ENCODE peak calls at places on chromosomes 13 and 19, in eight cellular contexts. One of them, this sample, is unnamed.

GRCh38 chr19:3606690-3607289 is at the start of gene TBXA2R:
- DNase-seq in cardiac fibroblast: peak
- DNase-seq in effector memory CD4-positive, alpha-beta T cell: no peak
- DNase-seq in GM23248: peak
- DNase-seq in CD4-positive, CD25-positive, alpha-beta regulatory T cell: peak
- DNase-seq in lower leg skin: peak
- DNase-seq in right cardiac atrium: peak
- DNase-seq in OCI-LY7: peak
- DNase-seq in this sample: no peak

GRCh38 chr19:5953034-5953589 is 24.8 kb downstream of the RANBP3 start:
- DNase-seq in lower leg skin: no peak
- DNase-seq in right cardiac atrium: no peak
- DNase-seq in effector memory CD4-positive, alpha-beta T cell: no peak
- DNase-seq in OCI-LY7: no peak
- DNase-seq in GM23248: peak
- DNase-seq in CD4-positive, CD25-positive, alpha-beta regulatory T cell: no peak
- DNase-seq in cardiac fibroblast: no peak
- DNase-seq in this sample: no peak

GRCh38 chr19:18379803-18380747 is 5.9 kb upstream of the GDF15 start:
- DNase-seq in lower leg skin: peak
- DNase-seq in OCI-LY7: no peak
- DNase-seq in effector memory CD4-positive, alpha-beta T cell: no peak
- DNase-seq in cardiac fibroblast: peak
- DNase-seq in GM23248: peak
- DNase-seq in CD4-positive, CD25-positive, alpha-beta regulatory T cell: no peak
- DNase-seq in right cardiac atrium: peak
- DNase-seq in this sample: no peak

GRCh38 chr13:38386421-38386820 is 36.8 kb downstream of the UFM1 start:
- DNase-seq in right cardiac atrium: no peak
- DNase-seq in lower leg skin: no peak
- DNase-seq in CD4-positive, CD25-positive, alpha-beta regulatory T cell: no peak
- DNase-seq in GM23248: peak
- DNase-seq in cardiac fibroblast: peak
- DNase-seq in effector memory CD4-positive, alpha-beta T cell: no peak
- DNase-seq in OCI-LY7: no peak
- DNase-seq in this sample: no peak

GRCh38 chr19:411723-412355 is 2.9 kb upstream of the C2CD4C start:
- DNase-seq in GM23248: no peak
- DNase-seq in OCI-LY7: no peak
- DNase-seq in lower leg skin: no peak
- DNase-seq in CD4-positive, CD25-positive, alpha-beta regulatory T cell: no peak
- DNase-seq in right cardiac atrium: no peak
- DNase-seq in effector memory CD4-positive, alpha-beta T cell: no peak
- DNase-seq in cardiac fibroblast: no peak
- DNase-seq in this sample: no peak

GRCh38 chr13:79631260-79631659 is 150.3 kb downstream of the NDFIP2 start:
- DNase-seq in right cardiac atrium: no peak
- DNase-seq in CD4-positive, CD25-positive, alpha-beta regulatory T cell: no peak
- DNase-seq in effector memory CD4-positive, alpha-beta T cell: no peak
- DNase-seq in GM23248: peak
- DNase-seq in cardiac fibroblast: peak
- DNase-seq in lower leg skin: no peak
- DNase-seq in OCI-LY7: no peak
- DNase-seq in this sample: no peak

GRCh38 chr13:95115525-95115924 is 185.7 kb downstream of the ABCC4 start:
- DNase-seq in right cardiac atrium: no peak
- DNase-seq in CD4-positive, CD25-positive, alpha-beta regulatory T cell: no peak
- DNase-seq in cardiac fibroblast: no peak
- DNase-seq in lower leg skin: no peak
- DNase-seq in effector memory CD4-positive, alpha-beta T cell: no peak
- DNase-seq in GM23248: no peak
- DNase-seq in OCI-LY7: no peak
- DNase-seq in this sample: no peak

GRCh38 chr13:99185606-99186005 is 15.0 kb upstream of the UBAC2 start:
- DNase-seq in right cardiac atrium: no peak
- DNase-seq in effector memory CD4-positive, alpha-beta T cell: no peak
- DNase-seq in lower leg skin: no peak
- DNase-seq in OCI-LY7: no peak
- DNase-seq in GM23248: no peak
- DNase-seq in CD4-positive, CD25-positive, alpha-beta regulatory T cell: no peak
- DNase-seq in cardiac fibroblast: no peak
- DNase-seq in this sample: no peak

GRCh38 chr13:24512208-24513068 is at the start of gene PARP4:
- DNase-seq in OCI-LY7: peak
- DNase-seq in lower leg skin: peak
- DNase-seq in GM23248: peak
- DNase-seq in CD4-positive, CD25-positive, alpha-beta regulatory T cell: peak
- DNase-seq in right cardiac atrium: peak
- DNase-seq in effector memory CD4-positive, alpha-beta T cell: peak
- DNase-seq in cardiac fibroblast: peak
- DNase-seq in this sample: peak

GRCh38 chr19:52689804-52690394 is 44.9 kb downstream of the ZNF611 start:
- DNase-seq in right cardiac atrium: peak
- DNase-seq in cardiac fibroblast: no peak
- DNase-seq in effector memory CD4-positive, alpha-beta T cell: no peak
- DNase-seq in lower leg skin: peak
- DNase-seq in CD4-positive, CD25-positive, alpha-beta regulatory T cell: peak
- DNase-seq in GM23248: peak
- DNase-seq in OCI-LY7: no peak
- DNase-seq in this sample: no peak

GRCh38 chr19:48966541-48967345 is 1.6 kb downstream of the FTL start:
- DNase-seq in CD4-positive, CD25-positive, alpha-beta regulatory T cell: no peak
- DNase-seq in OCI-LY7: no peak
- DNase-seq in effector memory CD4-positive, alpha-beta T cell: no peak
- DNase-seq in right cardiac atrium: peak
- DNase-seq in cardiac fibroblast: peak
- DNase-seq in lower leg skin: no peak
- DNase-seq in GM23248: peak
- DNase-seq in this sample: no peak

GRCh38 chr19:452829-453228 is 8.0 kb downstream of the SHC2 start:
- DNase-seq in CD4-positive, CD25-positive, alpha-beta regulatory T cell: no peak
- DNase-seq in cardiac fibroblast: no peak
- DNase-seq in OCI-LY7: no peak
- DNase-seq in right cardiac atrium: peak
- DNase-seq in effector memory CD4-positive, alpha-beta T cell: no peak
- DNase-seq in GM23248: no peak
- DNase-seq in lower leg skin: no peak
- DNase-seq in this sample: no peak

GRCh38 chr19:19591133-19591825 is 27.2 kb downstream of the PBX4 start:
- DNase-seq in lower leg skin: no peak
- DNase-seq in effector memory CD4-positive, alpha-beta T cell: peak
- DNase-seq in right cardiac atrium: no peak
- DNase-seq in GM23248: peak
- DNase-seq in cardiac fibroblast: peak
- DNase-seq in OCI-LY7: no peak
- DNase-seq in CD4-positive, CD25-positive, alpha-beta regulatory T cell: peak
- DNase-seq in this sample: no peak

GRCh38 chr19:47272448-47273312 is 2.0 kb upstream of the INAFM1 start:
- DNase-seq in cardiac fibroblast: no peak
- DNase-seq in lower leg skin: peak
- DNase-seq in GM23248: peak
- DNase-seq in OCI-LY7: no peak
- DNase-seq in effector memory CD4-positive, alpha-beta T cell: no peak
- DNase-seq in CD4-positive, CD25-positive, alpha-beta regulatory T cell: peak
- DNase-seq in right cardiac atrium: peak
- DNase-seq in this sample: no peak

DNA sequence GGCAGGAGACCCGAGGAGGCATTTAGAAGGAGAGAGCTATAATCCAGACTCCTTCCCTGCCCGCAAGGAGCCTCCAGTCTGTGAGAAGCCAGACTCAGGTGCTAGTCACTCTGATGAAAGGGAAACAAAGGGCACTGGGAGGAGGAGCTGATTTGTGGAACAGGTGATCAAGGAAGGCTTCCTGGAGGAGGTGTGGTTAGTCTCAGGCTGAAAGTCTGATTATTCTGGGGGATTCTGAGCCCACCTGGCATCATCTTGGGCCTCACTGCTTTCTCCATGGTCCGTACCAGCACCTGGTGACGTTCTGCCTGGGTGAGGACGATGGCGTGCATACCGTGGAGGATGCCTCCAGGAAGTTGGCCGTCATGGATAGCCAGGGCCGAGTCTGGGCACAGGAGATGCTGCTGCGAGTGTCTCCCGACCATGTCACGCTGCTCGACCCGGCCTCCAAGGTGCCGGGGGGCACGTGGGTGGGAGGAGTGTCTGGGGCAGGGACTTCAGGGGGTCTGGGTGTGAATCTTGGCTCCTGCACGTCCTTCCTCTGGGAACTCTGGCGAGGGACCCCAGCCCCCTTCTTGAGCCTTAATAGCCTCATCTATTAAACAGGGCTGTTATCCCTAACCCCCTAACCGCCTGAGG is 3.9 kb downstream of the EPS8L1 start:
- DNase-seq in GM23248: no peak
- DNase-seq in cardiac fibroblast: no peak
- DNase-seq in right cardiac atrium: peak
- DNase-seq in CD4-positive, CD25-positive, alpha-beta regulatory T cell: no peak
- DNase-seq in OCI-LY7: no peak
- DNase-seq in lower leg skin: no peak
- DNase-seq in effector memory CD4-positive, alpha-beta T cell: no peak
- DNase-seq in this sample: no peak
- H3K4me3 ChIP-seq in GM23248: no peak
- H3K4me3 ChIP-seq in cardiac fibroblast: no peak
- H3K4me3 ChIP-seq in right cardiac atrium: no peak
- H3K4me3 ChIP-seq in CD4-positive, CD25-positive, alpha-beta regulatory T cell: no peak
- H3K4me3 ChIP-seq in OCI-LY7: no peak
- H3K4me3 ChIP-seq in lower leg skin: no peak
- H3K4me3 ChIP-seq in effector memory CD4-positive, alpha-beta T cell: no peak
- H3K4me3 ChIP-seq in this sample: peak

GRCh38 chr13:59492030-59492636 is 671.6 kb downstream of the DIAPH3 start:
- DNase-seq in GM23248: peak
- DNase-seq in CD4-positive, CD25-positive, alpha-beta regulatory T cell: no peak
- DNase-seq in cardiac fibroblast: no peak
- DNase-seq in right cardiac atrium: no peak
- DNase-seq in effector memory CD4-positive, alpha-beta T cell: no peak
- DNase-seq in OCI-LY7: no peak
- DNase-seq in lower leg skin: no peak
- DNase-seq in this sample: no peak

GRCh38 chr13:59493436-59493965 is 670.2 kb downstream of the DIAPH3 start:
- DNase-seq in CD4-positive, CD25-positive, alpha-beta regulatory T cell: no peak
- DNase-seq in right cardiac atrium: no peak
- DNase-seq in effector memory CD4-positive, alpha-beta T cell: no peak
- DNase-seq in lower leg skin: no peak
- DNase-seq in cardiac fibroblast: no peak
- DNase-seq in GM23248: no peak
- DNase-seq in OCI-LY7: no peak
- DNase-seq in this sample: no peak

GRCh38 chr13:59494560-59494970 is 669.2 kb downstream of the DIAPH3 start:
- DNase-seq in right cardiac atrium: no peak
- DNase-seq in CD4-positive, CD25-positive, alpha-beta regulatory T cell: no peak
- DNase-seq in cardiac fibroblast: peak
- DNase-seq in OCI-LY7: no peak
- DNase-seq in effector memory CD4-positive, alpha-beta T cell: no peak
- DNase-seq in GM23248: peak
- DNase-seq in lower leg skin: no peak
- DNase-seq in this sample: no peak

GRCh38 chr13:59490651-59491050 is 673.1 kb downstream of the DIAPH3 start:
- DNase-seq in lower leg skin: no peak
- DNase-seq in right cardiac atrium: no peak
- DNase-seq in effector memory CD4-positive, alpha-beta T cell: no peak
- DNase-seq in cardiac fibroblast: no peak
- DNase-seq in GM23248: no peak
- DNase-seq in CD4-positive, CD25-positive, alpha-beta regulatory T cell: no peak
- DNase-seq in OCI-LY7: no peak
- DNase-seq in this sample: no peak

GRCh38 chr13:59494151-59494550 is 669.6 kb downstream of the DIAPH3 start:
- DNase-seq in right cardiac atrium: no peak
- DNase-seq in OCI-LY7: no peak
- DNase-seq in CD4-positive, CD25-positive, alpha-beta regulatory T cell: no peak
- DNase-seq in cardiac fibroblast: no peak
- DNase-seq in lower leg skin: no peak
- DNase-seq in GM23248: no peak
- DNase-seq in effector memory CD4-positive, alpha-beta T cell: no peak
- DNase-seq in this sample: no peak
- H3K4me3 ChIP-seq in right cardiac atrium: no peak
- H3K4me3 ChIP-seq in OCI-LY7: no peak
- H3K4me3 ChIP-seq in CD4-positive, CD25-positive, alpha-beta regulatory T cell: no peak
- H3K4me3 ChIP-seq in cardiac fibroblast: no peak
- H3K4me3 ChIP-seq in lower leg skin: no peak
- H3K4me3 ChIP-seq in GM23248: no peak
- H3K4me3 ChIP-seq in effector memory CD4-positive, alpha-beta T cell: no peak
- H3K4me3 ChIP-seq in this sample: no peak

GRCh38 chr19:45815501-45816216 is 551 bp upstream of the RSPH6A start:
- DNase-seq in GM23248: no peak
- DNase-seq in OCI-LY7: no peak
- DNase-seq in effector memory CD4-positive, alpha-beta T cell: no peak
- DNase-seq in lower leg skin: no peak
- DNase-seq in CD4-positive, CD25-positive, alpha-beta regulatory T cell: no peak
- DNase-seq in cardiac fibroblast: no peak
- DNase-seq in right cardiac atrium: peak
- DNase-seq in this sample: no peak
- H3K4me3 ChIP-seq in GM23248: no peak
- H3K4me3 ChIP-seq in OCI-LY7: no peak
- H3K4me3 ChIP-seq in effector memory CD4-positive, alpha-beta T cell: no peak
- H3K4me3 ChIP-seq in lower leg skin: no peak
- H3K4me3 ChIP-seq in CD4-positive, CD25-positive, alpha-beta regulatory T cell: no peak
- H3K4me3 ChIP-seq in cardiac fibroblast: no peak
- H3K4me3 ChIP-seq in right cardiac atrium: peak
- H3K4me3 ChIP-seq in this sample: no peak

GRCh38 chr13:50015263-50015662 is at the start of gene KCNRG:
- DNase-seq in CD4-positive, CD25-positive, alpha-beta regulatory T cell: no peak
- DNase-seq in cardiac fibroblast: peak
- DNase-seq in GM23248: peak
- DNase-seq in lower leg skin: no peak
- DNase-seq in OCI-LY7: no peak
- DNase-seq in right cardiac atrium: no peak
- DNase-seq in effector memory CD4-positive, alpha-beta T cell: no peak
- DNase-seq in this sample: no peak

GRCh38 chr13:50014404-50014803 is 840 bp upstream of the KCNRG start:
- DNase-seq in GM23248: no peak
- DNase-seq in cardiac fibroblast: no peak
- DNase-seq in right cardiac atrium: no peak
- DNase-seq in OCI-LY7: no peak
- DNase-seq in effector memory CD4-positive, alpha-beta T cell: no peak
- DNase-seq in lower leg skin: no peak
- DNase-seq in CD4-positive, CD25-positive, alpha-beta regulatory T cell: no peak
- DNase-seq in this sample: no peak

GRCh38 chr13:50015750-50016149 is 506 bp downstream of the KCNRG start:
- DNase-seq in cardiac fibroblast: no peak
- DNase-seq in effector memory CD4-positive, alpha-beta T cell: no peak
- DNase-seq in OCI-LY7: no peak
- DNase-seq in right cardiac atrium: no peak
- DNase-seq in CD4-positive, CD25-positive, alpha-beta regulatory T cell: no peak
- DNase-seq in lower leg skin: no peak
- DNase-seq in GM23248: no peak
- DNase-seq in this sample: no peak

GRCh38 chr13:50011461-50011860 is 3.8 kb upstream of the KCNRG start:
- DNase-seq in lower leg skin: no peak
- DNase-seq in CD4-positive, CD25-positive, alpha-beta regulatory T cell: no peak
- DNase-seq in OCI-LY7: no peak
- DNase-seq in cardiac fibroblast: no peak
- DNase-seq in right cardiac atrium: no peak
- DNase-seq in GM23248: no peak
- DNase-seq in effector memory CD4-positive, alpha-beta T cell: no peak
- DNase-seq in this sample: no peak

GRCh38 chr13:50012396-50013169 is 2.7 kb upstream of the KCNRG start:
- DNase-seq in effector memory CD4-positive, alpha-beta T cell: no peak
- DNase-seq in cardiac fibroblast: peak
- DNase-seq in GM23248: no peak
- DNase-seq in right cardiac atrium: no peak
- DNase-seq in CD4-positive, CD25-positive, alpha-beta regulatory T cell: no peak
- DNase-seq in lower leg skin: no peak
- DNase-seq in OCI-LY7: no peak
- DNase-seq in this sample: no peak
- H3K4me3 ChIP-seq in effector memory CD4-positive, alpha-beta T cell: no peak
- H3K4me3 ChIP-seq in cardiac fibroblast: no peak
- H3K4me3 ChIP-seq in GM23248: no peak
- H3K4me3 ChIP-seq in right cardiac atrium: no peak
- H3K4me3 ChIP-seq in CD4-positive, CD25-positive, alpha-beta regulatory T cell: no peak
- H3K4me3 ChIP-seq in lower leg skin: no peak
- H3K4me3 ChIP-seq in OCI-LY7: no peak
- H3K4me3 ChIP-seq in this sample: no peak

GRCh38 chr13:110307697-110308376 is 753 bp downstream of the COL4A2 start:
- DNase-seq in right cardiac atrium: peak
- DNase-seq in CD4-positive, CD25-positive, alpha-beta regulatory T cell: no peak
- DNase-seq in lower leg skin: peak
- DNase-seq in cardiac fibroblast: peak
- DNase-seq in effector memory CD4-positive, alpha-beta T cell: no peak
- DNase-seq in GM23248: peak
- DNase-seq in OCI-LY7: no peak
- DNase-seq in this sample: no peak
- H3K4me3 ChIP-seq in right cardiac atrium: peak
- H3K4me3 ChIP-seq in CD4-positive, CD25-positive, alpha-beta regulatory T cell: no peak
- H3K4me3 ChIP-seq in lower leg skin: peak
- H3K4me3 ChIP-seq in cardiac fibroblast: peak
- H3K4me3 ChIP-seq in effector memory CD4-positive, alpha-beta T cell: no peak
- H3K4me3 ChIP-seq in GM23248: peak
- H3K4me3 ChIP-seq in OCI-LY7: no peak
- H3K4me3 ChIP-seq in this sample: no peak

This sample was measured in Jurkat, Clone E6-1.